ENCODE peak calls at places on chromosomes 7 and 10, in six cellular contexts. S, Z, D, M, L and B are unnamed samples.

GRCh38 chr10:103709341-103709920 is 145.9 kb downstream of the SH3PXD2A start:
- DNase-seq in S (no peak), Z (peak), D (no peak), M (peak), L (no peak), B (no peak)

GRCh38 chr10:113880236-113880635 is 25.8 kb downstream of the NHLRC2 start:
- DNase-seq in S (no peak), Z (no peak), D (no peak), M (peak), L (no peak), B (no peak)

GRCh38 chr10:102611514-102612095 is 32.7 kb upstream of the TRIM8 start:
- DNase-seq in S (no peak), Z (no peak), D (no peak), M (peak), L (no peak), B (no peak)

GRCh38 chr7:138954545-138955475 is 26.4 kb downstream of the KIAA1549 start:
- DNase-seq in S (no peak), Z (no peak), D (no peak), M (no peak), L (no peak), B (no peak)

GRCh38 chr7:31957090-31957720 is 113.0 kb downstream of the PDE1C start:
- DNase-seq in S (no peak), Z (no peak), D (no peak), M (peak), L (no peak), B (no peak)

GRCh38 chr7:999921-1000593 is 17.1 kb downstream of the CYP2W1 start:
- DNase-seq in S (no peak), Z (no peak), D (no peak), M (no peak), L (no peak), B (no peak)

GRCh38 chr7:70779321-70779720 is 352.6 kb upstream of the GALNT17 start:
- DNase-seq in S (no peak), Z (no peak), D (no peak), M (no peak), L (no peak), B (no peak)

GRCh38 chr7:90726623-90727022 is 130.5 kb downstream of the CDK14 start:
- DNase-seq in S (no peak), Z (peak), D (no peak), M (peak), L (no peak), B (no peak)

GRCh38 chr10:7272008-7272407 is 138.8 kb downstream of the SFMBT2 start:
- DNase-seq in S (no peak), Z (no peak), D (no peak), M (no peak), L (no peak), B (no peak)

GRCh38 chr7:79593819-79594218 is 140.4 kb upstream of the MAGI2 start:
- DNase-seq in S (no peak), Z (no peak), D (no peak), M (no peak), L (no peak), B (no peak)

GRCh38 chr7:102008535-102009262 is 191.3 kb downstream of the CUX1 start:
- DNase-seq in S (no peak), Z (peak), D (no peak), M (no peak), L (no peak), B (no peak)

GRCh38 chr10:49831352-49832040 is 69.4 kb upstream of the OGDHL start:
- DNase-seq in S (no peak), Z (no peak), D (no peak), M (peak), L (no peak), B (no peak)

GRCh38 chr7:30276203-30276900 is 8.0 kb upstream of the ZNRF2 start:
- DNase-seq in S (peak), Z (peak), D (peak), M (peak), L (no peak), B (no peak)

GRCh38 chr7:46741924-46742607 is 821.0 kb upstream of the IGFBP3 start:
- DNase-seq in S (no peak), Z (no peak), D (no peak), M (peak), L (no peak), B (no peak)

GRCh38 chr10:71981024-71981867 is 17.1 kb downstream of the CHST3 start:
- DNase-seq in S (no peak), Z (no peak), D (no peak), M (peak), L (no peak), B (no peak)

GRCh38 chr10:112658900-112659328 is 211.9 kb downstream of the VTI1A start:
- DNase-seq in S (no peak), Z (no peak), D (no peak), M (peak), L (no peak), B (no peak)

GRCh38 chr10:46547881-46548780 is 8.3 kb downstream of the GPRIN2 start:
- DNase-seq in S (peak), Z (no peak), D (no peak), M (peak), L (no peak), B (no peak)

GRCh38 chr7:23357190-23358093 is 58.3 kb downstream of the MALSU1 start:
- DNase-seq in S (no peak), Z (no peak), D (peak), M (peak), L (no peak), B (peak)

GRCh38 chr10:98378722-98379121 is 36.3 kb downstream of the PYROXD2 start:
- DNase-seq in S (no peak), Z (no peak), D (no peak), M (peak), L (no peak), B (no peak)

GRCh38 chr7:1228535-1229333 is 3.9 kb upstream of the UNCX start:
- DNase-seq in S (no peak), Z (no peak), D (no peak), M (no peak), L (no peak), B (no peak)

GRCh38 chr10:102610499-102610898 is 33.8 kb upstream of the TRIM8 start:
- DNase-seq in S (no peak), Z (no peak), D (no peak), M (no peak), L (no peak), B (no peak)

GRCh38 chr7:90337106-90337505 is 9.4 kb upstream of the GTPBP10 start:
- DNase-seq in S (no peak), Z (no peak), D (no peak), M (peak), L (no peak), B (no peak)

GRCh38 chr7:147197006-147197405 is 1080.4 kb downstream of the CNTNAP2 start:
- DNase-seq in S (no peak), Z (peak), D (no peak), M (no peak), L (no peak), B (no peak)

GRCh38 chr7:130721486-130722277 is 12.3 kb downstream of the KLF14 start:
- DNase-seq in S (no peak), Z (peak), D (no peak), M (peak), L (peak), B (no peak)

GRCh38 chr7:42283553-42283952 is 46.5 kb upstream of the GLI3 start:
- DNase-seq in S (no peak), Z (no peak), D (no peak), M (peak), L (no peak), B (no peak)

GRCh38 chr10:101397140-101397539 is 43.2 kb downstream of the BTRC start:
- DNase-seq in S (no peak), Z (no peak), D (peak), M (peak), L (no peak), B (no peak)

GRCh38 chr7:117531845-117532244 is 52.0 kb downstream of the CFTR start:
- DNase-seq in S (no peak), Z (no peak), D (no peak), M (no peak), L (no peak), B (no peak)

GRCh38 chr7:143263266-143264195 is at the start of gene GSTK1:
- DNase-seq in S (peak), Z (peak), D (peak), M (peak), L (peak), B (peak)

GRCh38 chr7:33725641-33726040 is 179.7 kb upstream of the BMPER start:
- DNase-seq in S (no peak), Z (no peak), D (no peak), M (no peak), L (no peak), B (no peak)

GRCh38 chr10:17171131-17171530 is 30.3 kb downstream of the TRDMT1 start:
- DNase-seq in S (no peak), Z (no peak), D (no peak), M (no peak), L (no peak), B (no peak)

GRCh38 chr10:102230264-102230860 is 4.3 kb downstream of the ELOVL3 start:
- DNase-seq in S (peak), Z (peak), D (no peak), M (peak), L (no peak), B (no peak)

GRCh38 chr7:29807179-29807841 is 1.0 kb downstream of the WIPF3 start:
- DNase-seq in S (no peak), Z (peak), D (no peak), M (no peak), L (no peak), B (no peak)